ENCODE peak calls at places on chromosomes 13 and 19, in four cellular contexts. A is breast epithelium, D is non-pigmented ciliary epithelial cell, T is transverse colon. N is an unnamed sample.
A peak's percentile ranks its signal among the peaks of the same experiment; 100 is the strongest.

GRCh38 chr13:50080158-50080855 is 65.1 kb downstream of the KCNRG start:
- DNase-seq in A (no peak), D (no peak), T (peak; percentile 30), N (no peak)

GRCh38 chr13:91375119-91375729 is 23.2 kb upstream of the GPC5 start:
- DNase-seq in A (no peak), D (no peak), T (no peak), N (no peak)

GRCh38 chr19:42412661-42413076 is 14.5 kb downstream of the LIPE start:
- DNase-seq in A (no peak), D (no peak), T (no peak), N (peak; percentile 54)

GRCh38 chr13:82800391-82800790 is 1081.9 kb downstream of the SLITRK1 start:
- DNase-seq in A (no peak), D (peak; percentile 5), T (no peak), N (peak; percentile 73)

GRCh38 chr13:29754486-29754806 is 96.0 kb downstream of the UBL3 start:
- DNase-seq in A (no peak), D (no peak), T (no peak), N (no peak)

GRCh38 chr19:15466851-15467733 is 2.7 kb upstream of the RASAL3 start:
- DNase-seq in A (no peak), D (peak; percentile 61), T (peak; percentile 23), N (no peak)

GRCh38 chr19:17475541-17476115 is 5.3 kb downstream of the SLC27A1 start:
- DNase-seq in A (peak; percentile 96), D (no peak), T (peak; percentile 31), N (no peak)

GRCh38 chr19:55304279-55304978 is 20.6 kb downstream of the BRSK1 start:
- DNase-seq in A (no peak), D (no peak), T (peak; percentile 39), N (no peak)

GRCh38 chr19:29690842-29691241 is 24.2 kb downstream of the C19orf12 start:
- DNase-seq in A (no peak), D (no peak), T (no peak), N (no peak)

GRCh38 chr13:58792854-58793253 is 1161.3 kb downstream of the PCDH17 start:
- DNase-seq in A (no peak), D (no peak), T (no peak), N (no peak)

GRCh38 chr19:38216785-38217746 is 7.0 kb downstream of the DPF1 start:
- DNase-seq in A (no peak), D (no peak), T (peak; percentile 21), N (no peak)

GRCh38 chr19:5154799-5155426 is 185.7 kb downstream of the PTPRS start:
- DNase-seq in A (no peak), D (no peak), T (no peak), N (no peak)

GRCh38 chr19:42563352-42564210 is 31.1 kb downstream of the CEACAM8 start:
- DNase-seq in A (no peak), D (peak; percentile 3), T (peak; percentile 35), N (no peak)

GRCh38 chr13:28699246-28699645 is 19.5 kb downstream of the SLC46A3 start:
- DNase-seq in A (no peak), D (no peak), T (no peak), N (no peak)

GRCh38 chr19:853014-853553 is 981 bp downstream of the ELANE start:
- DNase-seq in A (no peak), D (no peak), T (no peak), N (no peak)

GRCh38 chr13:81540777-81541176 is 1199.9 kb upstream of the SPRY2 start:
- DNase-seq in A (no peak), D (no peak), T (no peak), N (no peak)